ENCODE peak calls at places on chromosomes 5 and 9, in nine cellular contexts. D, T, U, I, A, C, K, X and V are unnamed samples.

GRCh38 chr9:88684046-88684445 is 149.1 kb downstream of the NXNL2 start:
- DNase-seq in D (no peak), T (no peak), U (no peak), I (no peak), A (no peak), C (no peak), K (no peak), X (no peak), V (no peak)

GRCh38 chr5:134003957-134004625 is 684 bp downstream of the VDAC1 start:
- DNase-seq in D (peak; percentile 42), T (peak; percentile 45), U (peak; percentile 55), I (peak; percentile 70), A (no peak), C (no peak), K (peak; percentile 87), X (peak; percentile 30), V (peak; percentile 80)

GRCh38 chr5:21810737-21811316 is 1042.3 kb downstream of the CDH12 start:
- DNase-seq in D (peak; percentile 39), T (peak; percentile 34), U (peak; percentile 51), I (peak; percentile 10), A (no peak), C (no peak), K (no peak), X (peak; percentile 22), V (peak; percentile 74)

GRCh38 chr5:173963867-173964429 is 25.0 kb upstream of the C5orf47 start:
- DNase-seq in D (no peak), T (no peak), U (no peak), I (no peak), A (no peak), C (no peak), K (no peak), X (peak; percentile 74), V (no peak)

GRCh38 chr5:115455241-115455640 is 89.3 kb downstream of the FEM1C start:
- DNase-seq in D (peak; percentile 85), T (no peak), U (peak; percentile 87), I (peak; percentile 88), A (no peak), C (no peak), K (no peak), X (peak; percentile 84), V (peak; percentile 50)

GRCh38 chr5:55308254-55308836 is 556 bp downstream of the MTREX start:
- DNase-seq in D (peak; percentile 19), T (peak; percentile 33), U (peak; percentile 70), I (peak; percentile 52), A (no peak), C (no peak), K (no peak), X (no peak), V (peak; percentile 51)

GRCh38 chr9:33416996-33417395 is 14.6 kb upstream of the AQP7 start:
- DNase-seq in D (no peak), T (peak; percentile 32), U (no peak), I (no peak), A (no peak), C (no peak), K (no peak), X (no peak), V (no peak)

GRCh38 chr5:36535390-36535789 is 71.0 kb upstream of the SLC1A3 start:
- DNase-seq in D (no peak), T (no peak), U (no peak), I (no peak), A (no peak), C (no peak), K (no peak), X (no peak), V (no peak)

GRCh38 chr9:135443811-135444470 is 35.6 kb upstream of the PPP1R26 start:
- DNase-seq in D (no peak), T (no peak), U (no peak), I (no peak), A (no peak), C (no peak), K (no peak), X (no peak), V (no peak)

GRCh38 chr5:59562756-59563389 is 330.7 kb downstream of the PDE4D start:
- DNase-seq in D (peak; percentile 33), T (peak; percentile 95), U (peak; percentile 88), I (peak; percentile 77), A (peak; percentile 75), C (no peak), K (peak; percentile 72), X (peak; percentile 76), V (no peak)

GRCh38 chr9:111482656-111483418 is 1.3 kb downstream of the ECPAS start:
- DNase-seq in D (peak; percentile 55), T (peak; percentile 82), U (peak; percentile 50), I (peak; percentile 73), A (no peak), C (no peak), K (peak; percentile 91), X (peak; percentile 51), V (peak; percentile 88)

GRCh38 chr9:127384901-127385300 is 12.1 kb upstream of the SLC2A8 start:
- DNase-seq in D (no peak), T (no peak), U (no peak), I (no peak), A (no peak), C (no peak), K (no peak), X (no peak), V (no peak)

GRCh38 chr5:45696206-45696836 is at the start of gene HCN1:
- DNase-seq in D (peak; percentile 32), T (peak; percentile 16), U (peak; percentile 73), I (peak; percentile 79), A (no peak), C (no peak), K (peak; percentile 90), X (peak; percentile 55), V (peak; percentile 16)

GRCh38 chr5:14449052-14449661 is 132.4 kb upstream of the OTULINL start:
- DNase-seq in D (peak; percentile 86), T (no peak), U (peak; percentile 93), I (peak; percentile 97), A (no peak), C (no peak), K (no peak), X (peak; percentile 97), V (peak; percentile 54)

GRCh38 chr5:153516503-153516902 is 26.0 kb downstream of the GRIA1 start:
- DNase-seq in D (no peak), T (no peak), U (no peak), I (no peak), A (no peak), C (no peak), K (no peak), X (no peak), V (no peak)

GRCh38 chr9:107637421-107638420 is 148.2 kb upstream of the KLF4 start:
- DNase-seq in D (peak; percentile 98), T (peak; percentile 37), U (peak; percentile 99), I (peak; percentile 99), A (no peak), C (no peak), K (peak; percentile 96), X (peak; percentile 90), V (peak; percentile 99)

GRCh38 chr5:151155149-151155776 is 2.3 kb downstream of the ANXA6 start:
- DNase-seq in D (peak; percentile 27), T (no peak), U (no peak), I (no peak), A (peak; percentile 35), C (no peak), K (no peak), X (no peak), V (no peak)

GRCh38 chr9:98374385-98375051 is 119.1 kb upstream of the TBC1D2 start:
- DNase-seq in D (peak; percentile 96), T (no peak), U (peak; percentile 45), I (peak; percentile 55), A (no peak), C (no peak), K (no peak), X (peak; percentile 92), V (peak; percentile 46)

GRCh38 chr5:163407034-163407652 is 30.3 kb upstream of the CCNG1 start:
- DNase-seq in D (no peak), T (peak; percentile 91), U (no peak), I (peak; percentile 2), A (peak; percentile 13), C (no peak), K (no peak), X (peak; percentile 64), V (peak; percentile 29)

DNA sequence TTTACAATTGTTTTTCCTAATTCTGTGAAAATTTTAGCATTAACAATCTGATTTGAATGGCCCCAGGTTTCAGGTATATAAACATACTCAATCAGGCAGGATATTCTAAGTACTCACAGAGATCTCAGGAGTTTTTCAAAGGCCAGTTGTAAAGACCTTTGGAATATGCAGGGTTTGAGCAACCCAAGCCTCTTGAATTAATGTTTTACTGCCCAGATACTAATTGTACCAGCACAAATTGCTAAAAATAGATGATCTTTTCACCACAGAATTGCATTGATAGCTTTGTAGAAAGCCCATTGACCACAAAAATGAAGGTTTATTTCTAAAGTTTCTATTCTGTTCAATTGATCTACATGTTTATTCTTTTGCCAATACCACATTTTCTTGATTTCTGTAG is 186.5 kb downstream of the OSTF1 start:
- DNase-seq in D (no peak), T (no peak), U (no peak), I (no peak), A (no peak), C (no peak), K (no peak), X (no peak), V (no peak)
- H3K9ac ChIP-seq in D (no peak overlapping the region), T (no peak overlapping the region), U (no peak overlapping the region), I (no peak overlapping the region), A (no peak overlapping the region), C (no peak overlapping the region), K (no peak overlapping the region), X (no peak overlapping the region), V (no peak overlapping the region)

GRCh38 chr5:178931846-178932760 is 8.9 kb upstream of the ZNF454 start:
- DNase-seq in D (no peak), T (no peak), U (no peak), I (no peak), A (no peak), C (no peak), K (no peak), X (no peak), V (no peak)
- H3K9me3 ChIP-seq in D (peaks cover 64% of the 10 kb centered on the region), T (no peaks in the 10 kb centered on the region), U (peaks cover 13% of the 10 kb centered on the region), I (peaks cover 95% of the 10 kb centered on the region), A (peaks cover 14% of the 10 kb centered on the region), C (peaks cover 39% of the 10 kb centered on the region), K (peaks cover 70% of the 10 kb centered on the region), X (peaks cover 74% of the 10 kb centered on the region), V (peaks cover 97% of the 10 kb centered on the region)

DNA sequence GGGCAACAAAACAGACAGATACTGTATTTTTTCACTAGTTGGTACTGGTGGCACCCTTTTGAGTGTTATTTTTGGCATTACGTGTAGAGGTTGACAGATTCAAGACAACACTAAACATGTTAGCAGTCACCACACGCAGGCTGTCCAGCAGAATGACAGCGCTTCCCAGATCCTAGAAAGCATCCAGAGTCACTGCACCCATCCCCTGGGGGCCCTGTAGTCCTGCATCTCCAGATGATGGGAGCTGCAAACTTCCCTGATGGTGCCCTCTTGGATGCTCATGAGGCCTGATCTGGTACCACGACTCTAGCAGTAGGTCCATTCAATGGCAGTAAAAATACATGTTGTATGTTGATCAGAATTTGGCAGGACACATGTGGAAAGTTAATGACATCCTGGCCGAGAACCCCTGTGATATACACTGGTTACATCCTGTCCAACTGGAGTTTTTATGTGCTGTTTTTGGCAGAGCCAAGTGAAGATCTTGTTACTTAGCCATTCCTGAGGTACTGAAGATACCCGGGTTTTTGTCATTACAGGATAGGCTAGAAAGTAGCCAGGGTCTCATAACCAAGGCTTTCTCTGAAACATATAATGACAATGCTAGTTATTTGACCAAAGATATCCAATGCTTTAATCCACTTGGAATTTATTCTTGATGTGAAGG is 1.6 kb upstream of the ABL1 start:
- DNase-seq in D (peak; percentile 78), T (no peak), U (peak; percentile 51), I (no peak), A (no peak), C (no peak), K (no peak), X (peak; percentile 70), V (no peak)
- H3K4me3 ChIP-seq in D (no peak overlapping the region), T (no peak overlapping the region), U (no peak overlapping the region), I (no peak overlapping the region), A (no peak overlapping the region), C (no peak overlapping the region), K (no peak overlapping the region), X (peak overlapping the region; percentile 59), V (peak overlapping the region; percentile 77)

GRCh38 chr9:35907732-35908483 is 1.4 kb upstream of the SPAAR start:
- DNase-seq in D (peak; percentile 88), T (no peak), U (peak; percentile 89), I (peak; percentile 93), A (no peak), C (peak; percentile 32), K (peak; percentile 93), X (peak; percentile 90), V (peak; percentile 86)
- H3K9ac ChIP-seq in D (peak overlapping the region; percentile 56), T (no peak overlapping the region), U (peak overlapping the region; percentile 77), I (peak overlapping the region; percentile 86), A (no peak overlapping the region), C (peak overlapping the region; percentile 49), K (peak overlapping the region; percentile 58), X (peak overlapping the region; percentile 79), V (peak overlapping the region; percentile 100)